ENCODE peak calls at places on chromosomes 11 and 22, in six cellular contexts. One of them, this sample, is unnamed.

GRCh38 chr22:37421468-37421877 is 5.8 kb downstream of the ELFN2 start:
- DNase-seq in brain microvascular endothelial cell: no peak
- DNase-seq in left ventricle myocardium superior: no peak
- DNase-seq in heart right ventricle: no peak
- DNase-seq in central memory CD4-positive, alpha-beta T cell: no peak
- DNase-seq in SW 1271: no peak
- DNase-seq in this sample: no peak

GRCh38 chr22:27880778-27881394 is 38.2 kb downstream of the PITPNB start:
- DNase-seq in brain microvascular endothelial cell: peak; percentile 78
- DNase-seq in SW 1271: no peak
- DNase-seq in heart right ventricle: peak; percentile 68
- DNase-seq in left ventricle myocardium superior: no peak
- DNase-seq in central memory CD4-positive, alpha-beta T cell: peak; percentile 17
- DNase-seq in this sample: peak; percentile 59

GRCh38 chr22:49103314-49104052 is 724.2 kb downstream of the BRD1 start:
- DNase-seq in SW 1271: no peak
- DNase-seq in central memory CD4-positive, alpha-beta T cell: no peak
- DNase-seq in heart right ventricle: no peak
- DNase-seq in left ventricle myocardium superior: no peak
- DNase-seq in brain microvascular endothelial cell: no peak
- DNase-seq in this sample: no peak

GRCh38 chr22:50018608-50019291 is 6.2 kb upstream of the IL17REL start:
- DNase-seq in heart right ventricle: no peak
- DNase-seq in left ventricle myocardium superior: no peak
- DNase-seq in central memory CD4-positive, alpha-beta T cell: peak; percentile 62
- DNase-seq in brain microvascular endothelial cell: no peak
- DNase-seq in SW 1271: no peak
- DNase-seq in this sample: no peak

GRCh38 chr22:22818861-22819855 is 68.5 kb upstream of the IGLL5 start:
- DNase-seq in heart right ventricle: no peak
- DNase-seq in SW 1271: no peak
- DNase-seq in central memory CD4-positive, alpha-beta T cell: peak; percentile 57
- DNase-seq in left ventricle myocardium superior: no peak
- DNase-seq in brain microvascular endothelial cell: no peak
- DNase-seq in this sample: no peak

GRCh38 chr11:1829039-1829820 is 5.6 kb upstream of the SYT8 start:
- DNase-seq in heart right ventricle: peak; percentile 1
- DNase-seq in central memory CD4-positive, alpha-beta T cell: no peak
- DNase-seq in brain microvascular endothelial cell: peak; percentile 25
- DNase-seq in left ventricle myocardium superior: peak; percentile 18
- DNase-seq in SW 1271: no peak
- DNase-seq in this sample: peak; percentile 67

GRCh38 chr11:92268546-92268945 is 43.9 kb downstream of the FAT3 start:
- DNase-seq in brain microvascular endothelial cell: no peak
- DNase-seq in central memory CD4-positive, alpha-beta T cell: no peak
- DNase-seq in heart right ventricle: no peak
- DNase-seq in SW 1271: no peak
- DNase-seq in left ventricle myocardium superior: no peak
- DNase-seq in this sample: peak; percentile 8

GRCh38 chr11:116600930-116601329 is 171.9 kb downstream of the BUD13 start:
- DNase-seq in brain microvascular endothelial cell: no peak
- DNase-seq in central memory CD4-positive, alpha-beta T cell: no peak
- DNase-seq in heart right ventricle: no peak
- DNase-seq in left ventricle myocardium superior: no peak
- DNase-seq in SW 1271: no peak
- DNase-seq in this sample: no peak

GRCh38 chr11:70503878-70504240 is 105.5 kb downstream of the CTTN start:
- DNase-seq in central memory CD4-positive, alpha-beta T cell: no peak
- DNase-seq in heart right ventricle: no peak
- DNase-seq in left ventricle myocardium superior: peak; percentile 32
- DNase-seq in SW 1271: no peak
- DNase-seq in brain microvascular endothelial cell: no peak
- DNase-seq in this sample: no peak

GRCh38 chr11:8608646-8609045 is 14.6 kb upstream of the STK33 start:
- DNase-seq in brain microvascular endothelial cell: peak; percentile 50
- DNase-seq in SW 1271: no peak
- DNase-seq in heart right ventricle: no peak
- DNase-seq in central memory CD4-positive, alpha-beta T cell: no peak
- DNase-seq in left ventricle myocardium superior: no peak
- DNase-seq in this sample: peak; percentile 41

GRCh38 chr22:40436460-40437431 is 66.4 kb downstream of the SGSM3 start:
- DNase-seq in left ventricle myocardium superior: peak; percentile 52
- DNase-seq in central memory CD4-positive, alpha-beta T cell: peak; percentile 61
- DNase-seq in brain microvascular endothelial cell: peak; percentile 59
- DNase-seq in SW 1271: no peak
- DNase-seq in heart right ventricle: peak; percentile 51
- DNase-seq in this sample: peak; percentile 46

GRCh38 chr11:111370902-111371578 is 8.0 kb downstream of the POU2AF1 start:
- DNase-seq in left ventricle myocardium superior: no peak
- DNase-seq in SW 1271: no peak
- DNase-seq in central memory CD4-positive, alpha-beta T cell: no peak
- DNase-seq in heart right ventricle: no peak
- DNase-seq in brain microvascular endothelial cell: no peak
- DNase-seq in this sample: no peak

This sample was measured in astrocyte.